ENCODE peak calls at places on chromosomes 5 and 9, in ten cellular contexts. One of them, this sample, is unnamed.

GRCh38 chr5:84706678-84707641 is 322.3 kb upstream of the EDIL3 start:
- DNase-seq in WTC11: no peak
- DNase-seq in AG09319: no peak
- DNase-seq in NB4: no peak
- DNase-seq in heart right ventricle: no peak
- DNase-seq in lower lobe of right lung: no peak
- DNase-seq in lower leg skin: no peak
- DNase-seq in neural crest cell: no peak
- DNase-seq in activated B cell treated with CpG ODN at 0.5 μM for 24 hours: no peak
- DNase-seq in HL-60: no peak
- DNase-seq in this sample: no peak

GRCh38 chr5:178326054-178326715 is 93.6 kb upstream of the PHYKPL start:
- DNase-seq in heart right ventricle: peak
- DNase-seq in AG09319: no peak
- DNase-seq in lower lobe of right lung: peak
- DNase-seq in NB4: no peak
- DNase-seq in WTC11: no peak
- DNase-seq in lower leg skin: no peak
- DNase-seq in HL-60: no peak
- DNase-seq in neural crest cell: no peak
- DNase-seq in activated B cell treated with CpG ODN at 0.5 μM for 24 hours: no peak
- DNase-seq in this sample: peak

GRCh38 chr5:143605403-143606005 is 202.0 kb upstream of the NR3C1 start:
- DNase-seq in lower leg skin: peak
- DNase-seq in HL-60: peak
- DNase-seq in WTC11: no peak
- DNase-seq in lower lobe of right lung: no peak
- DNase-seq in activated B cell treated with CpG ODN at 0.5 μM for 24 hours: no peak
- DNase-seq in NB4: peak
- DNase-seq in AG09319: no peak
- DNase-seq in neural crest cell: no peak
- DNase-seq in heart right ventricle: peak
- DNase-seq in this sample: no peak

GRCh38 chr9:121498487-121499176 is 1.0 kb downstream of the GGTA1 start:
- DNase-seq in AG09319: peak
- DNase-seq in HL-60: peak
- DNase-seq in lower lobe of right lung: peak
- DNase-seq in neural crest cell: no peak
- DNase-seq in activated B cell treated with CpG ODN at 0.5 μM for 24 hours: no peak
- DNase-seq in lower leg skin: peak
- DNase-seq in NB4: peak
- DNase-seq in WTC11: peak
- DNase-seq in heart right ventricle: peak
- DNase-seq in this sample: no peak

GRCh38 chr5:13831236-13831810 is 113.2 kb downstream of the DNAH5 start:
- DNase-seq in HL-60: no peak
- DNase-seq in lower lobe of right lung: no peak
- DNase-seq in NB4: no peak
- DNase-seq in AG09319: no peak
- DNase-seq in WTC11: no peak
- DNase-seq in heart right ventricle: no peak
- DNase-seq in activated B cell treated with CpG ODN at 0.5 μM for 24 hours: no peak
- DNase-seq in lower leg skin: no peak
- DNase-seq in neural crest cell: no peak
- DNase-seq in this sample: no peak

GRCh38 chr5:126334755-126335154 is 88.5 kb upstream of the GRAMD2B start:
- DNase-seq in AG09319: no peak
- DNase-seq in lower leg skin: no peak
- DNase-seq in lower lobe of right lung: no peak
- DNase-seq in heart right ventricle: no peak
- DNase-seq in HL-60: no peak
- DNase-seq in WTC11: no peak
- DNase-seq in neural crest cell: no peak
- DNase-seq in NB4: no peak
- DNase-seq in activated B cell treated with CpG ODN at 0.5 μM for 24 hours: no peak
- DNase-seq in this sample: no peak

GRCh38 chr5:151150484-151151262 is 6.9 kb downstream of the ANXA6 start:
- DNase-seq in neural crest cell: peak
- DNase-seq in AG09319: no peak
- DNase-seq in lower leg skin: no peak
- DNase-seq in WTC11: no peak
- DNase-seq in heart right ventricle: peak
- DNase-seq in lower lobe of right lung: peak
- DNase-seq in HL-60: peak
- DNase-seq in activated B cell treated with CpG ODN at 0.5 μM for 24 hours: peak
- DNase-seq in NB4: peak
- DNase-seq in this sample: no peak

GRCh38 chr9:136528716-136529341 is 17.0 kb downstream of the NOTCH1 start:
- DNase-seq in HL-60: no peak
- DNase-seq in AG09319: no peak
- DNase-seq in activated B cell treated with CpG ODN at 0.5 μM for 24 hours: no peak
- DNase-seq in WTC11: no peak
- DNase-seq in NB4: no peak
- DNase-seq in heart right ventricle: no peak
- DNase-seq in lower lobe of right lung: no peak
- DNase-seq in lower leg skin: no peak
- DNase-seq in neural crest cell: no peak
- DNase-seq in this sample: no peak

GRCh38 chr5:66788556-66788955 is 192.4 kb downstream of the MAST4 start:
- DNase-seq in HL-60: no peak
- DNase-seq in lower leg skin: no peak
- DNase-seq in AG09319: no peak
- DNase-seq in neural crest cell: no peak
- DNase-seq in activated B cell treated with CpG ODN at 0.5 μM for 24 hours: no peak
- DNase-seq in lower lobe of right lung: no peak
- DNase-seq in WTC11: no peak
- DNase-seq in heart right ventricle: no peak
- DNase-seq in NB4: no peak
- DNase-seq in this sample: no peak

GRCh38 chr9:97918641-97919040 is 3.7 kb downstream of the TRMO start:
- DNase-seq in activated B cell treated with CpG ODN at 0.5 μM for 24 hours: no peak
- DNase-seq in AG09319: no peak
- DNase-seq in lower lobe of right lung: no peak
- DNase-seq in NB4: no peak
- DNase-seq in neural crest cell: no peak
- DNase-seq in heart right ventricle: no peak
- DNase-seq in lower leg skin: no peak
- DNase-seq in HL-60: no peak
- DNase-seq in WTC11: no peak
- DNase-seq in this sample: no peak

GRCh38 chr9:14271078-14271673 is 42.8 kb downstream of the NFIB start:
- DNase-seq in AG09319: peak
- DNase-seq in heart right ventricle: peak
- DNase-seq in NB4: no peak
- DNase-seq in activated B cell treated with CpG ODN at 0.5 μM for 24 hours: no peak
- DNase-seq in neural crest cell: no peak
- DNase-seq in lower leg skin: peak
- DNase-seq in HL-60: no peak
- DNase-seq in WTC11: peak
- DNase-seq in lower lobe of right lung: no peak
- DNase-seq in this sample: no peak

GRCh38 chr5:120624021-120624563 is 160.0 kb downstream of the PRR16 start:
- DNase-seq in activated B cell treated with CpG ODN at 0.5 μM for 24 hours: no peak
- DNase-seq in heart right ventricle: no peak
- DNase-seq in neural crest cell: no peak
- DNase-seq in HL-60: no peak
- DNase-seq in lower lobe of right lung: no peak
- DNase-seq in AG09319: no peak
- DNase-seq in NB4: no peak
- DNase-seq in WTC11: no peak
- DNase-seq in lower leg skin: no peak
- DNase-seq in this sample: no peak

GRCh38 chr5:89871906-89872305 is 537.6 kb downstream of the CETN3 start:
- DNase-seq in activated B cell treated with CpG ODN at 0.5 μM for 24 hours: no peak
- DNase-seq in HL-60: no peak
- DNase-seq in heart right ventricle: no peak
- DNase-seq in AG09319: no peak
- DNase-seq in lower leg skin: no peak
- DNase-seq in WTC11: no peak
- DNase-seq in neural crest cell: no peak
- DNase-seq in lower lobe of right lung: no peak
- DNase-seq in NB4: no peak
- DNase-seq in this sample: no peak

DNA sequence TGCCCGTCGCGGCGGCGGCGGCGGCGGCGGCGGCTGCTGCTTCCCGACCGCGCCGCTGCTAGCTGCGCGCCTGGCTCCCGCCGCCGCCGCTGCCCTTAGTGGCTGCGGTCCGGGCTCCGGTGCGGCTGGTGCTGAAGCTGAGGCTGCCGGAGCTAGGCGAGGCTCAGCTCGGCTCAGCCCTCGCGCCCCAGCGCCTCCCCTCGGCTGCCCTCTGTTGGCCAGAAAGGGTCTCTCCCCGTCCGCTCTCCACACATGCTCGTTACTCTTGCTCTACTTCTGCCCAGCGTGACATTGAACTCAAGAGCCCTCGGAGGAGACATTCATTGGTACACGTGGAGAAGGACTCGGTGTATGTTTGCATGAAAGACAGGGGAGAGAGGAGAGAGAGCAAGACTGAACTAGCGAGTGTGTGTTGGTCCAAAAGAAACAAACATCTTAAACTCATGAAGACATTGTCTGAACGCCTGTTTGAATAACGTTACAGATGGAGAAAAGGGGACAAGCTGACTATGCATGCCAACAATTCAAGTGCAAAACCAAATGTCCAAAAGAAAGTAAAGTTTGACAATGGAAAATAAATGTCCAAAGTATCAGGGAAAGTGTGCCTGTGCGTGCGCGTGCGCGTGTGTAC is at the start of gene HCN1:
- DNase-seq in WTC11: peak
- DNase-seq in activated B cell treated with CpG ODN at 0.5 μM for 24 hours: no peak
- DNase-seq in HL-60: peak
- DNase-seq in heart right ventricle: peak
- DNase-seq in lower leg skin: peak
- DNase-seq in AG09319: peak
- DNase-seq in NB4: no peak
- DNase-seq in neural crest cell: peak
- DNase-seq in lower lobe of right lung: peak
- DNase-seq in this sample: peak
- TF ChIP-seq CTCF in WTC11: peak
- TF ChIP-seq CTCF in activated B cell treated with CpG ODN at 0.5 μM for 24 hours: no peak
- TF ChIP-seq CTCF in HL-60: peak
- TF ChIP-seq CTCF in heart right ventricle: peak
- TF ChIP-seq CTCF in lower leg skin: no peak
- TF ChIP-seq CTCF in AG09319: peak
- TF ChIP-seq CTCF in NB4: no peak
- TF ChIP-seq CTCF in neural crest cell: peak
- TF ChIP-seq CTCF in lower lobe of right lung: peak
- TF ChIP-seq CTCF in this sample: peak

GRCh38 chr9:84974258-84974657 is 304.7 kb downstream of the NTRK2 start:
- DNase-seq in activated B cell treated with CpG ODN at 0.5 μM for 24 hours: no peak
- DNase-seq in NB4: no peak
- DNase-seq in HL-60: no peak
- DNase-seq in lower lobe of right lung: no peak
- DNase-seq in AG09319: no peak
- DNase-seq in neural crest cell: no peak
- DNase-seq in lower leg skin: no peak
- DNase-seq in heart right ventricle: no peak
- DNase-seq in WTC11: no peak
- DNase-seq in this sample: no peak
- TF ChIP-seq CTCF in activated B cell treated with CpG ODN at 0.5 μM for 24 hours: no peak
- TF ChIP-seq CTCF in NB4: no peak
- TF ChIP-seq CTCF in HL-60: no peak
- TF ChIP-seq CTCF in lower lobe of right lung: no peak
- TF ChIP-seq CTCF in AG09319: no peak
- TF ChIP-seq CTCF in neural crest cell: no peak
- TF ChIP-seq CTCF in lower leg skin: no peak
- TF ChIP-seq CTCF in heart right ventricle: no peak
- TF ChIP-seq CTCF in WTC11: no peak
- TF ChIP-seq CTCF in this sample: no peak

GRCh38 chr5:159050408-159051091 is 49.2 kb downstream of the EBF1 start:
- DNase-seq in neural crest cell: no peak
- DNase-seq in lower lobe of right lung: no peak
- DNase-seq in HL-60: no peak
- DNase-seq in lower leg skin: no peak
- DNase-seq in NB4: peak
- DNase-seq in activated B cell treated with CpG ODN at 0.5 μM for 24 hours: peak
- DNase-seq in AG09319: no peak
- DNase-seq in WTC11: no peak
- DNase-seq in heart right ventricle: peak
- DNase-seq in this sample: no peak

GRCh38 chr5:159048298-159048697 is 51.4 kb downstream of the EBF1 start:
- DNase-seq in lower lobe of right lung: no peak
- DNase-seq in neural crest cell: no peak
- DNase-seq in lower leg skin: no peak
- DNase-seq in HL-60: no peak
- DNase-seq in WTC11: no peak
- DNase-seq in NB4: no peak
- DNase-seq in AG09319: no peak
- DNase-seq in activated B cell treated with CpG ODN at 0.5 μM for 24 hours: no peak
- DNase-seq in heart right ventricle: no peak
- DNase-seq in this sample: no peak

GRCh38 chr5:159052282-159053011 is 47.3 kb downstream of the EBF1 start:
- DNase-seq in heart right ventricle: no peak
- DNase-seq in AG09319: no peak
- DNase-seq in HL-60: no peak
- DNase-seq in activated B cell treated with CpG ODN at 0.5 μM for 24 hours: no peak
- DNase-seq in lower leg skin: no peak
- DNase-seq in NB4: no peak
- DNase-seq in lower lobe of right lung: no peak
- DNase-seq in neural crest cell: no peak
- DNase-seq in WTC11: no peak
- DNase-seq in this sample: no peak

GRCh38 chr5:159051431-159052281 is 48.1 kb downstream of the EBF1 start:
- DNase-seq in activated B cell treated with CpG ODN at 0.5 μM for 24 hours: peak
- DNase-seq in WTC11: peak
- DNase-seq in heart right ventricle: peak
- DNase-seq in lower leg skin: no peak
- DNase-seq in AG09319: no peak
- DNase-seq in lower lobe of right lung: peak
- DNase-seq in HL-60: no peak
- DNase-seq in NB4: peak
- DNase-seq in neural crest cell: peak
- DNase-seq in this sample: no peak

GRCh38 chr5:159049844-159050318 is 49.8 kb downstream of the EBF1 start:
- DNase-seq in WTC11: no peak
- DNase-seq in activated B cell treated with CpG ODN at 0.5 μM for 24 hours: no peak
- DNase-seq in HL-60: no peak
- DNase-seq in lower leg skin: no peak
- DNase-seq in lower lobe of right lung: no peak
- DNase-seq in NB4: peak
- DNase-seq in neural crest cell: no peak
- DNase-seq in AG09319: no peak
- DNase-seq in heart right ventricle: peak
- DNase-seq in this sample: no peak
- TF ChIP-seq CTCF in WTC11: no peak
- TF ChIP-seq CTCF in activated B cell treated with CpG ODN at 0.5 μM for 24 hours: no peak
- TF ChIP-seq CTCF in HL-60: no peak
- TF ChIP-seq CTCF in lower leg skin: no peak
- TF ChIP-seq CTCF in lower lobe of right lung: peak
- TF ChIP-seq CTCF in NB4: no peak
- TF ChIP-seq CTCF in neural crest cell: peak
- TF ChIP-seq CTCF in AG09319: peak
- TF ChIP-seq CTCF in heart right ventricle: peak
- TF ChIP-seq CTCF in this sample: peak

DNA sequence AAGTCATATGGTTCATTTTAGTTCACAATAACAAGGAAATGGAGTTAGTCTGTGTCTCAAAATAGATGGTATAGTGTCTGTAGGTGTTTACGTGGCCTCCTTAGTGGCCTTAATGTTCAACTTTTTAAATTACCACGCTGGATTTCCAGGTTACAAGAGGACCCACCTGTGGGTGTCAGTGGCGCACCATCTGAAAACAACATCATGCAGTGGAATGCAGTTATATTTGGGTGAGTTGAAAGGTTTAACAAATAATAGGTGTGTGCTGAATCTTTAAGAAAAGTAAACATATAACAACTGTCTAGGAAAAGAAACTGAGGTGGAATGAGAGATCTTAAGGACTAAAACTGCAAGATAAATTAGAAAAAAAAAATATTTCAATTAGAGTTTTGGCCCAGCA is 2.9 kb downstream of the UBE2B start:
- DNase-seq in HL-60: no peak
- DNase-seq in activated B cell treated with CpG ODN at 0.5 μM for 24 hours: no peak
- DNase-seq in lower lobe of right lung: no peak
- DNase-seq in neural crest cell: no peak
- DNase-seq in lower leg skin: no peak
- DNase-seq in heart right ventricle: no peak
- DNase-seq in AG09319: no peak
- DNase-seq in NB4: no peak
- DNase-seq in WTC11: no peak
- DNase-seq in this sample: no peak
- TF ChIP-seq CTCF in HL-60: no peak
- TF ChIP-seq CTCF in activated B cell treated with CpG ODN at 0.5 μM for 24 hours: no peak
- TF ChIP-seq CTCF in lower lobe of right lung: no peak
- TF ChIP-seq CTCF in neural crest cell: no peak
- TF ChIP-seq CTCF in lower leg skin: no peak
- TF ChIP-seq CTCF in heart right ventricle: no peak
- TF ChIP-seq CTCF in AG09319: no peak
- TF ChIP-seq CTCF in NB4: no peak
- TF ChIP-seq CTCF in WTC11: no peak
- TF ChIP-seq CTCF in this sample: peak

This sample was measured in RWPE2.